ENCODE peak calls at places on chromosomes 11 and 22, in ten cellular contexts. T is tibial artery, R is IMR-90, L is fibroblast of gingiva, N is A172, P is brain microvascular endothelial cell, D is testis, E is hypothalamus, S is iPS-NIHi11, Q is fibroblast of lung. H is an unnamed sample.

GRCh38 chr11:10327254-10327653 is 22.4 kb downstream of the ADM start:
- DNase-seq in T (no peak), R (peak), L (peak), N (no peak), P (peak), D (no peak), E (no peak), S (no peak), Q (peak), H (peak)

GRCh38 chr11:129947474-129947873 is 52.1 kb upstream of the NFRKB start:
- DNase-seq in T (no peak), R (no peak), L (no peak), N (no peak), P (no peak), D (no peak), E (no peak), S (peak), Q (no peak), H (no peak)

GRCh38 chr11:111460752-111461305 is 51.4 kb downstream of the BTG4 start:
- DNase-seq in T (no peak), R (peak), L (no peak), N (peak), P (no peak), D (no peak), E (no peak), S (no peak), Q (peak), H (no peak)

GRCh38 chr11:74815966-74816365 is 67.3 kb downstream of the RNF169 start:
- DNase-seq in T (no peak), R (no peak), L (no peak), N (no peak), P (no peak), D (no peak), E (no peak), S (no peak), Q (no peak), H (no peak)

GRCh38 chr11:128508785-128509518 is 78.4 kb downstream of the ETS1 start:
- DNase-seq in T (no peak), R (peak), L (peak), N (no peak), P (peak), D (no peak), E (no peak), S (no peak), Q (peak), H (peak)

GRCh38 chr11:1206391-1207271 is 16.2 kb upstream of the MUC5B start:
- DNase-seq in T (peak), R (no peak), L (no peak), N (no peak), P (no peak), D (no peak), E (no peak), S (peak), Q (no peak), H (no peak)

GRCh38 chr11:59545179-59546020 is 34.1 kb downstream of the OR4D9 start:
- DNase-seq in T (no peak), R (peak), L (peak), N (peak), P (peak), D (no peak), E (no peak), S (no peak), Q (peak), H (peak)

GRCh38 chr22:37267128-37267587 is 15.2 kb upstream of the CYTH4 start:
- DNase-seq in T (no peak), R (no peak), L (no peak), N (no peak), P (no peak), D (peak), E (no peak), S (peak), Q (no peak), H (peak)

GRCh38 chr11:133790995-133791394 is 54.3 kb downstream of the SPATA19 start:
- DNase-seq in T (no peak), R (no peak), L (no peak), N (no peak), P (no peak), D (no peak), E (no peak), S (no peak), Q (no peak), H (no peak)

GRCh38 chr11:36010010-36010740 is 66.3 kb downstream of the LDLRAD3 start:
- DNase-seq in T (no peak), R (peak), L (peak), N (no peak), P (no peak), D (no peak), E (no peak), S (no peak), Q (peak), H (peak)

GRCh38 chr11:79206951-79207350 is 233.9 kb downstream of the TENM4 start:
- DNase-seq in T (no peak), R (no peak), L (no peak), N (no peak), P (no peak), D (no peak), E (no peak), S (peak), Q (no peak), H (no peak)

GRCh38 chr11:129592191-129592590 is 216.5 kb downstream of the BARX2 start:
- DNase-seq in T (no peak), R (no peak), L (no peak), N (no peak), P (no peak), D (no peak), E (no peak), S (no peak), Q (no peak), H (no peak)

GRCh38 chr11:62823677-62824076 is 8.2 kb downstream of the STX5 start:
- DNase-seq in T (no peak), R (no peak), L (no peak), N (no peak), P (no peak), D (no peak), E (no peak), S (no peak), Q (no peak), H (no peak)

GRCh38 chr11:69217276-69218105 is 61.8 kb downstream of the SMIM38 start:
- DNase-seq in T (no peak), R (no peak), L (no peak), N (no peak), P (no peak), D (peak), E (peak), S (no peak), Q (peak), H (no peak)

GRCh38 chr22:30878516-30879365 is 89.8 kb downstream of the MORC2 start:
- DNase-seq in T (no peak), R (no peak), L (no peak), N (no peak), P (no peak), D (no peak), E (no peak), S (no peak), Q (peak), H (peak)

GRCh38 chr22:50583294-50583865 is 731 bp upstream of the CHKB start:
- DNase-seq in T (no peak), R (no peak), L (no peak), N (no peak), P (no peak), D (no peak), E (no peak), S (peak), Q (no peak), H (no peak)

GRCh38 chr11:78254263-78254662 is 65.5 kb downstream of the USP35 start:
- DNase-seq in T (no peak), R (no peak), L (no peak), N (no peak), P (no peak), D (no peak), E (no peak), S (no peak), Q (no peak), H (no peak)

GRCh38 chr11:122202161-122202950 is 86.3 kb upstream of the BLID start:
- DNase-seq in T (peak), R (peak), L (peak), N (no peak), P (peak), D (peak), E (no peak), S (no peak), Q (peak), H (peak)

GRCh38 chr11:35036642-35037041 is 102.3 kb upstream of the CD44 start:
- DNase-seq in T (no peak), R (no peak), L (no peak), N (no peak), P (no peak), D (no peak), E (no peak), S (no peak), Q (no peak), H (peak)

GRCh38 chr11:81497202-81497804 is 1236.4 kb downstream of the FAM181B start:
- DNase-seq in T (no peak), R (peak), L (no peak), N (peak), P (peak), D (peak), E (peak), S (peak), Q (peak), H (peak)

GRCh38 chr11:71221201-71221600 is 31.2 kb downstream of the SHANK2 start:
- DNase-seq in T (peak), R (no peak), L (no peak), N (no peak), P (no peak), D (no peak), E (no peak), S (no peak), Q (no peak), H (no peak)

GRCh38 chr11:95132956-95133355 is 43.3 kb downstream of the ENDOD1 start:
- DNase-seq in T (no peak), R (no peak), L (peak), N (no peak), P (no peak), D (peak), E (no peak), S (no peak), Q (no peak), H (peak)

GRCh38 chr22:43407591-43407990 is 4.2 kb upstream of the MPPED1 start:
- DNase-seq in T (no peak), R (no peak), L (no peak), N (no peak), P (no peak), D (no peak), E (no peak), S (no peak), Q (no peak), H (no peak)

GRCh38 chr11:29328961-29329441 is 687.8 kb downstream of the KCNA4 start:
- DNase-seq in T (no peak), R (peak), L (peak), N (peak), P (peak), D (peak), E (no peak), S (peak), Q (peak), H (peak)

GRCh38 chr11:33941637-33942160 is 49.8 kb upstream of the LMO2 start:
- DNase-seq in T (no peak), R (no peak), L (no peak), N (peak), P (peak), D (no peak), E (no peak), S (no peak), Q (no peak), H (peak)

GRCh38 chr22:42716649-42717127 is 4.0 kb downstream of the A4GALT start:
- DNase-seq in T (no peak), R (no peak), L (no peak), N (no peak), P (no peak), D (no peak), E (no peak), S (peak), Q (no peak), H (no peak)

GRCh38 chr22:17970205-17970708 is 54.1 kb downstream of the MICAL3 start:
- DNase-seq in T (no peak), R (peak), L (no peak), N (no peak), P (peak), D (no peak), E (no peak), S (no peak), Q (peak), H (peak)

GRCh38 chr22:49192180-49192856 is 635.4 kb downstream of the BRD1 start:
- DNase-seq in T (no peak), R (no peak), L (no peak), N (no peak), P (no peak), D (no peak), E (no peak), S (no peak), Q (no peak), H (no peak)

GRCh38 chr11:29534831-29535230 is 482.0 kb downstream of the KCNA4 start:
- DNase-seq in T (no peak), R (no peak), L (no peak), N (peak), P (no peak), D (no peak), E (no peak), S (no peak), Q (no peak), H (no peak)

H was measured in RPMI7951.